ENCODE peak calls at places on chromosomes 5 and 9, in four cellular contexts. One of them, this sample, is unnamed.

GRCh38 chr5:141641634-141642278 is 5.0 kb downstream of the RELL2 start:
- DNase-seq in posterior vena cava: no peak
- DNase-seq in stimulated activated naive CD8-positive, alpha-beta T cell treated with anti-CD3 and anti-CD28 coated beads, Interleukin-15, Interleukin-2, amounts not matched to agents 100 U/mL and 50 U/mL, for 24 hours: no peak
- DNase-seq in adipocyte: peak
- DNase-seq in this sample: no peak

GRCh38 chr5:179268966-179269693 is 76.1 kb downstream of the ADAMTS2 start:
- DNase-seq in posterior vena cava: peak
- DNase-seq in stimulated activated naive CD8-positive, alpha-beta T cell treated with anti-CD3 and anti-CD28 coated beads, Interleukin-15, Interleukin-2, amounts not matched to agents 100 U/mL and 50 U/mL, for 24 hours: no peak
- DNase-seq in adipocyte: no peak
- DNase-seq in this sample: peak

GRCh38 chr5:148397968-148398595 is 14.3 kb downstream of the FBXO38 start:
- DNase-seq in posterior vena cava: no peak
- DNase-seq in stimulated activated naive CD8-positive, alpha-beta T cell treated with anti-CD3 and anti-CD28 coated beads, Interleukin-15, Interleukin-2, amounts not matched to agents 100 U/mL and 50 U/mL, for 24 hours: no peak
- DNase-seq in adipocyte: no peak
- DNase-seq in this sample: no peak

GRCh38 chr5:54022156-54022685 is 288.2 kb downstream of the ARL15 start:
- DNase-seq in posterior vena cava: no peak
- DNase-seq in stimulated activated naive CD8-positive, alpha-beta T cell treated with anti-CD3 and anti-CD28 coated beads, Interleukin-15, Interleukin-2, amounts not matched to agents 100 U/mL and 50 U/mL, for 24 hours: no peak
- DNase-seq in adipocyte: no peak
- DNase-seq in this sample: no peak

GRCh38 chr5:144203750-144204596 is 33.3 kb downstream of the KCTD16 start:
- DNase-seq in posterior vena cava: no peak
- DNase-seq in stimulated activated naive CD8-positive, alpha-beta T cell treated with anti-CD3 and anti-CD28 coated beads, Interleukin-15, Interleukin-2, amounts not matched to agents 100 U/mL and 50 U/mL, for 24 hours: peak
- DNase-seq in adipocyte: peak
- DNase-seq in this sample: no peak

GRCh38 chr5:179345429-179346321 is at the start of gene ADAMTS2:
- DNase-seq in posterior vena cava: peak
- DNase-seq in stimulated activated naive CD8-positive, alpha-beta T cell treated with anti-CD3 and anti-CD28 coated beads, Interleukin-15, Interleukin-2, amounts not matched to agents 100 U/mL and 50 U/mL, for 24 hours: peak
- DNase-seq in adipocyte: peak
- DNase-seq in this sample: no peak

GRCh38 chr5:179152144-179152895 is 92.1 kb downstream of the ZNF354C start:
- DNase-seq in posterior vena cava: no peak
- DNase-seq in stimulated activated naive CD8-positive, alpha-beta T cell treated with anti-CD3 and anti-CD28 coated beads, Interleukin-15, Interleukin-2, amounts not matched to agents 100 U/mL and 50 U/mL, for 24 hours: no peak
- DNase-seq in adipocyte: no peak
- DNase-seq in this sample: no peak

GRCh38 chr5:132506094-132506692 is 15.6 kb upstream of the IRF1 start:
- DNase-seq in posterior vena cava: no peak
- DNase-seq in stimulated activated naive CD8-positive, alpha-beta T cell treated with anti-CD3 and anti-CD28 coated beads, Interleukin-15, Interleukin-2, amounts not matched to agents 100 U/mL and 50 U/mL, for 24 hours: no peak
- DNase-seq in adipocyte: peak
- DNase-seq in this sample: no peak

GRCh38 chr5:43555895-43556606 is 826 bp downstream of the PAIP1 start:
- DNase-seq in posterior vena cava: peak
- DNase-seq in stimulated activated naive CD8-positive, alpha-beta T cell treated with anti-CD3 and anti-CD28 coated beads, Interleukin-15, Interleukin-2, amounts not matched to agents 100 U/mL and 50 U/mL, for 24 hours: peak
- DNase-seq in adipocyte: peak
- DNase-seq in this sample: peak

GRCh38 chr5:66232701-66233100 is 88.6 kb downstream of the SREK1 start:
- DNase-seq in posterior vena cava: no peak
- DNase-seq in stimulated activated naive CD8-positive, alpha-beta T cell treated with anti-CD3 and anti-CD28 coated beads, Interleukin-15, Interleukin-2, amounts not matched to agents 100 U/mL and 50 U/mL, for 24 hours: no peak
- DNase-seq in adipocyte: no peak
- DNase-seq in this sample: no peak

GRCh38 chr5:179256229-179257189 is 88.8 kb downstream of the ADAMTS2 start:
- DNase-seq in posterior vena cava: peak
- DNase-seq in stimulated activated naive CD8-positive, alpha-beta T cell treated with anti-CD3 and anti-CD28 coated beads, Interleukin-15, Interleukin-2, amounts not matched to agents 100 U/mL and 50 U/mL, for 24 hours: no peak
- DNase-seq in adipocyte: no peak
- DNase-seq in this sample: peak

GRCh38 chr5:50666261-50667078 is at the start of gene PARP8:
- DNase-seq in posterior vena cava: peak
- DNase-seq in stimulated activated naive CD8-positive, alpha-beta T cell treated with anti-CD3 and anti-CD28 coated beads, Interleukin-15, Interleukin-2, amounts not matched to agents 100 U/mL and 50 U/mL, for 24 hours: peak
- DNase-seq in adipocyte: peak
- DNase-seq in this sample: no peak

GRCh38 chr9:82354260-82354659 is 365.7 kb downstream of the SPATA31D1 start:
- DNase-seq in posterior vena cava: no peak
- DNase-seq in stimulated activated naive CD8-positive, alpha-beta T cell treated with anti-CD3 and anti-CD28 coated beads, Interleukin-15, Interleukin-2, amounts not matched to agents 100 U/mL and 50 U/mL, for 24 hours: no peak
- DNase-seq in adipocyte: peak
- DNase-seq in this sample: no peak

GRCh38 chr9:37753489-37754190 is at the start of gene TRMT10B:
- DNase-seq in posterior vena cava: peak
- DNase-seq in stimulated activated naive CD8-positive, alpha-beta T cell treated with anti-CD3 and anti-CD28 coated beads, Interleukin-15, Interleukin-2, amounts not matched to agents 100 U/mL and 50 U/mL, for 24 hours: peak
- DNase-seq in adipocyte: peak
- DNase-seq in this sample: no peak

GRCh38 chr5:132478498-132478855 is 12.1 kb downstream of the IRF1 start:
- DNase-seq in posterior vena cava: peak
- DNase-seq in stimulated activated naive CD8-positive, alpha-beta T cell treated with anti-CD3 and anti-CD28 coated beads, Interleukin-15, Interleukin-2, amounts not matched to agents 100 U/mL and 50 U/mL, for 24 hours: no peak
- DNase-seq in adipocyte: no peak
- DNase-seq in this sample: no peak

GRCh38 chr9:117160254-117160653 is 254.6 kb downstream of the ASTN2 start:
- DNase-seq in posterior vena cava: no peak
- DNase-seq in stimulated activated naive CD8-positive, alpha-beta T cell treated with anti-CD3 and anti-CD28 coated beads, Interleukin-15, Interleukin-2, amounts not matched to agents 100 U/mL and 50 U/mL, for 24 hours: no peak
- DNase-seq in adipocyte: no peak
- DNase-seq in this sample: no peak

GRCh38 chr9:21056931-21057330 is 20.8 kb downstream of the IFNB1 start:
- DNase-seq in posterior vena cava: no peak
- DNase-seq in stimulated activated naive CD8-positive, alpha-beta T cell treated with anti-CD3 and anti-CD28 coated beads, Interleukin-15, Interleukin-2, amounts not matched to agents 100 U/mL and 50 U/mL, for 24 hours: no peak
- DNase-seq in adipocyte: no peak
- DNase-seq in this sample: no peak

GRCh38 chr9:16062542-16063240 is 509.8 kb downstream of the CCDC171 start:
- DNase-seq in posterior vena cava: no peak
- DNase-seq in stimulated activated naive CD8-positive, alpha-beta T cell treated with anti-CD3 and anti-CD28 coated beads, Interleukin-15, Interleukin-2, amounts not matched to agents 100 U/mL and 50 U/mL, for 24 hours: peak
- DNase-seq in adipocyte: peak
- DNase-seq in this sample: no peak

GRCh38 chr9:136661641-136662325 is 933 bp upstream of the EGFL7 start:
- DNase-seq in posterior vena cava: no peak
- DNase-seq in stimulated activated naive CD8-positive, alpha-beta T cell treated with anti-CD3 and anti-CD28 coated beads, Interleukin-15, Interleukin-2, amounts not matched to agents 100 U/mL and 50 U/mL, for 24 hours: no peak
- DNase-seq in adipocyte: no peak
- DNase-seq in this sample: no peak

GRCh38 chr9:37197158-37198033 is 77.0 kb downstream of the ZCCHC7 start:
- DNase-seq in posterior vena cava: no peak
- DNase-seq in stimulated activated naive CD8-positive, alpha-beta T cell treated with anti-CD3 and anti-CD28 coated beads, Interleukin-15, Interleukin-2, amounts not matched to agents 100 U/mL and 50 U/mL, for 24 hours: no peak
- DNase-seq in adipocyte: peak
- DNase-seq in this sample: no peak

GRCh38 chr5:125521289-125521688 is 774.9 kb upstream of the ZNF608 start:
- DNase-seq in posterior vena cava: no peak
- DNase-seq in stimulated activated naive CD8-positive, alpha-beta T cell treated with anti-CD3 and anti-CD28 coated beads, Interleukin-15, Interleukin-2, amounts not matched to agents 100 U/mL and 50 U/mL, for 24 hours: no peak
- DNase-seq in adipocyte: no peak
- DNase-seq in this sample: no peak

GRCh38 chr9:107945493-107945892 is 455.9 kb upstream of the KLF4 start:
- DNase-seq in posterior vena cava: no peak
- DNase-seq in stimulated activated naive CD8-positive, alpha-beta T cell treated with anti-CD3 and anti-CD28 coated beads, Interleukin-15, Interleukin-2, amounts not matched to agents 100 U/mL and 50 U/mL, for 24 hours: no peak
- DNase-seq in adipocyte: no peak
- DNase-seq in this sample: no peak

GRCh38 chr9:100601216-100601615 is 23.3 kb downstream of the CAVIN4 start:
- DNase-seq in posterior vena cava: no peak
- DNase-seq in stimulated activated naive CD8-positive, alpha-beta T cell treated with anti-CD3 and anti-CD28 coated beads, Interleukin-15, Interleukin-2, amounts not matched to agents 100 U/mL and 50 U/mL, for 24 hours: peak
- DNase-seq in adipocyte: peak
- DNase-seq in this sample: no peak

This sample was measured in mesenteric fat pad.